ENCODE peak calls at places on chromosomes 16 and 17, in eight cellular contexts. U is CD8-positive, alpha-beta memory T cell; D is bronchial epithelial cell; B is PC-3; J is lung; Z is tibial nerve; Y is cardiac muscle cell; R is testis. V is an unnamed sample.
A peak's percentile ranks its signal among the peaks of the same experiment; 100 is the strongest.

GRCh38 chr16:49782405-49782804 is 73.5 kb downstream of the ZNF423 start:
- DNase-seq in R (no peak), B (peak; percentile 1), D (peak; percentile 7), U (no peak), J (no peak), Y (no peak), Z (no peak), V (no peak)

GRCh38 chr17:64491034-64491860 is 5.6 kb downstream of the POLG2 start:
- DNase-seq in B (peak; percentile 67), Y (peak; percentile 67), U (peak; percentile 27), D (peak; percentile 49), J (peak; percentile 39), R (no peak), Z (no peak), V (no peak)

GRCh38 chr17:82105882-82106696 is 8.1 kb upstream of the FASN start:
- DNase-seq in Z (no peak), B (peak; percentile 85), R (peak; percentile 46), J (peak; percentile 81), U (peak; percentile 44), Y (peak; percentile 58), D (peak; percentile 76), V (peak; percentile 88)

GRCh38 chr17:18187816-18188761 is 4.5 kb downstream of the ALKBH5 start:
- DNase-seq in Y (peak; percentile 54), J (no peak), U (no peak), Z (no peak), D (no peak), R (no peak), B (peak; percentile 35), V (no peak)

GRCh38 chr17:17391575-17392370 is 85.0 kb upstream of the MED9 start:
- DNase-seq in B (peak; percentile 32), J (no peak), Y (no peak), Z (no peak), U (peak; percentile 72), D (no peak), R (peak; percentile 82), V (no peak)

GRCh38 chr17:47615766-47616424 is 33.8 kb upstream of the KPNB1 start:
- DNase-seq in Z (no peak), J (no peak), D (peak; percentile 49), B (peak; percentile 92), U (no peak), Y (peak; percentile 70), R (no peak), V (no peak)

GRCh38 chr17:354651-355556 is 2.3 kb upstream of the RPH3AL start:
- DNase-seq in J (peak; percentile 83), Z (no peak), D (peak; percentile 21), Y (no peak), R (no peak), U (no peak), B (peak; percentile 7), V (no peak)

GRCh38 chr17:66604381-66604780 is 230.5 kb upstream of the CACNG5 start:
- DNase-seq in Y (no peak), U (no peak), R (no peak), D (no peak), B (no peak), Z (no peak), J (no peak), V (no peak)

GRCh38 chr17:62852195-62852594 is 44.1 kb upstream of the MARCHF10 start:
- DNase-seq in R (no peak), Z (no peak), D (peak; percentile 46), U (no peak), B (no peak), J (no peak), Y (no peak), V (no peak)

GRCh38 chr16:4184038-4184702 is 57.7 kb downstream of the SRL start:
- DNase-seq in U (no peak), D (no peak), Y (no peak), J (no peak), R (no peak), B (no peak), Z (no peak), V (no peak)

GRCh38 chr17:47879028-47879585 is 16.9 kb upstream of the SP2 start:
- DNase-seq in B (no peak), D (peak; percentile 18), J (no peak), Z (no peak), R (no peak), Y (no peak), U (no peak), V (no peak)

GRCh38 chr16:29986231-29986630 is 9.2 kb downstream of the HIRIP3 start:
- DNase-seq in R (no peak), Y (no peak), Z (no peak), B (no peak), J (no peak), U (no peak), D (no peak), V (no peak)

GRCh38 chr17:54944796-54945195 is 23.7 kb downstream of the COX11 start:
- DNase-seq in U (no peak), R (no peak), Z (no peak), B (no peak), J (no peak), Y (peak; percentile 38), D (no peak), V (no peak)

GRCh38 chr17:29347831-29348281 is 42.3 kb upstream of the TAOK1 start:
- DNase-seq in Y (peak; percentile 73), B (peak; percentile 4), D (no peak), Z (no peak), U (no peak), J (no peak), R (no peak), V (no peak)

GRCh38 chr16:77789085-77789611 is 784 bp downstream of the VAT1L start:
- DNase-seq in Z (no peak), B (no peak), R (no peak), Y (no peak), J (no peak), D (no peak), U (no peak), V (no peak)

GRCh38 chr16:2211923-2212347 is 1.3 kb upstream of the BRICD5 start:
- DNase-seq in B (no peak), Z (no peak), Y (no peak), J (no peak), D (no peak), R (peak; percentile 45), U (no peak), V (no peak)
- H3K4me3 ChIP-seq in B (peak overlapping the region; percentile 92), Z (no peak overlapping the region), Y (no peak overlapping the region), J (no peak overlapping the region), D (no peak overlapping the region), R (no peak overlapping the region), U (no peak overlapping the region), V (peak overlapping the region; percentile 86)

DNA sequence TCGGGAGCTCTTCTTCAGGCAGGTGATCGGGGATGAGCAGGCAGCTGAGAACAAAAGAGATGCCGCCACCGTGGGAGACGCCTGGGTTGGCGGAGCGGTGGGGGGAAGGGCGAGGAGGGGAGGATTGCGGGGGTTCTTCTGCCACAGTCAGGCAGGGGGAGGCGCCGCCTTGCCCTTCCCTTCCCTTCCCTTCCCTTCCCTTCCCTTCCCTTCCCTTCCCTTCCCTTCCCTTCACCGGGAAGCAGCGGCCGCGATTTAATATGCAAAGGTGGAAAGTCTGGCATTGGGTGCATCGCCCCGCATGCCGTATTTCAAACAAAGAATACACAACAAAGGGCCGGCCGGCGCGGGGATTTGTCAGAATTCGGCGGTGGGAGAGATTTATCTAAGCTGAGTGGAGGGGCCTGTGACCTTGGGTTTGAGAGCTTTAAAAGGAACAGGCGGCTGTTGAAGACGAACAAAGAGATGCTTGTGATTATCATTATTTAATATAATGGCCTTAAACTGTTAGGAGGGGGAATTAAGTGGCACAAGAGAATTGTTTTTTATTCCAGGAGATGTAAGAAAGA is 262.3 kb upstream of the TNRC6C start:
- DNase-seq in B (no peak), Y (no peak), Z (no peak), R (no peak), U (no peak), J (no peak), D (no peak), V (no peak)
- H3K27me3 ChIP-seq in B (peaks cover 90% of the 10 kb centered on the region), Y (peaks cover 60% of the 10 kb centered on the region), Z (peaks cover 26% of the 10 kb centered on the region), R (no peaks in the 10 kb centered on the region), U (peaks cover 5% of the 10 kb centered on the region), J (no peaks in the 10 kb centered on the region), D (peaks cover 8% of the 10 kb centered on the region), V (no peaks in the 10 kb centered on the region)

DNA sequence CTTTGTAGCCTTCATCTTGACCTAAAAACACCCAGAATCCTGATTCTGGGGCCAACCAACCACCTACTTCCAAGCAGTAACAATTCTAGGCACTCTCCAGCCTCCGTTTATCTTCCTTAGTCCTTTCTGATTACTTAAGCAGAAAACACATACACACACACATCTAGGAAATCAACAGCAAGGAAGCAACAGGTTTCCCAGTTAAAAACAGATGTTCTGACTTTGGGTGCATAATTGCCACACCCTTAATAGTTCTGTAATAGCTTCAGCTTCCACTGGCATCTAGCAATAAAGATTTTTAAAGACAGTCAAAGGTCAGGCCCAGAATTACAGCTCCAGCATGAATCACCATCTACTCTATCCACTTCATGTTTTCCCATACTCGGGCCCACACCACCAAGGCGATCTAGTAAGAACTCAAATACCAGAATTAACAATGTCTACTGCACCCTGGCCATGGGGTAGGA is 2.6 kb downstream of the ARHGAP17 start:
- DNase-seq in Y (peak; percentile 52), Z (peak; percentile 27), U (no peak), R (no peak), D (peak; percentile 45), J (no peak), B (peak; percentile 79), V (no peak)
- H3K4me3 ChIP-seq in Y (no peak overlapping the region), Z (no peak overlapping the region), U (no peak overlapping the region), R (no peak overlapping the region), D (no peak overlapping the region), J (no peak overlapping the region), B (peak overlapping the region; percentile 99), V (no peak overlapping the region)

DNA sequence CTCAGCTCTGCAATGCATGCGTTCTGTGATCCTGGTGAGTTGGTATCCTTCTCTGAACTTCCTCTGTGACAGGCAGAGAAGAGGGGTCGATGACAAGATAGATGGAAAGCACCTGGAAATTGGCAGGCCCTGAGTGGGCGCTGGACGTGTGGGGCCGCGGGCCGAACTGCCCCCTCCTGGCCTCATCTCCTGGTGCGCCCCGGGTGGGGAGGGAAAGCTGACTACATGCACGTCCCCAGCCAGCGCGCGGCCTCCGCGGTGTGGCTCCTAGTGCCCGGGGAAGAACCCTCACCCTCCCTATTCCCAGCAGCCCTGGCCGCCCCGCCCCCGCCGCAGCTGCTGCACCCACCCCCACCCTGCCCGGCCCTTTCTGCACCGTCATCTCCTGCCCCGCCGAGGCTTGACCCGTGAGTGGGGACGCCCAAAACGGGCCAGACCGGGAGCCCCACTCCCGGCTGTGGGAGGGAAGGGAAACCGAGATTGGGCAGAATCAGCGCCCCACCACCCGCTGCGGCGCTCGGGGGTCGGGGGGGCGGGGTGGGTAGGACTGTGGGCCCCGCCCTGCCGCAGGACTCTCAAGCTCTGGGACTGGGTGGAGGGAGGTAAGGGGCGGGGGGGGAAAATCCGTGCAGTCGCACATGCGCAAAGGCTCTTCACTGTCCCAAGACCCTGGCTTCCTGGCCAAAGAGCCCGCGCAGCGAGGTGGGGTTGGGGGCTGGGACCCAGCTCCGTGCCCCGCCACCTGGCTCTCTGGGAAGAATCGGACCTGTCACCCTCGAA is at the start of gene NOL3:
- DNase-seq in R (peak; percentile 82), B (peak; percentile 80), J (peak; percentile 84), D (peak; percentile 59), Y (peak; percentile 90), U (no peak), Z (peak; percentile 62), V (peak; percentile 76)
- H3K27me3 ChIP-seq in R (no peaks in the 10 kb centered on the region), B (no peaks in the 10 kb centered on the region), J (no peaks in the 10 kb centered on the region), D (peaks cover 6% of the 10 kb centered on the region), Y (peaks cover 52% of the 10 kb centered on the region), U (peaks cover 54% of the 10 kb centered on the region), Z (peaks cover 26% of the 10 kb centered on the region), V (no peaks in the 10 kb centered on the region)

V was measured in breast epithelium.